ENCODE peak calls at places on chromosomes 1 and 21, in nine cellular contexts. R, K, J, H, A, U, B, I and D are unnamed samples. For H3K4me1, the result is how much of the 10 kb centered on the place peaks cover.

GRCh38 chr1:7856345-7856744 is 3.5 kb upstream of the UTS2 start:
- DNase-seq in R (no peak), K (no peak), J (no peak), H (no peak), A (no peak), U (no peak), B (no peak), I (no peak), D (no peak)

GRCh38 chr1:7783178-7783711 is 846 bp upstream of the PER3 start:
- DNase-seq in R (peak), K (peak), J (peak), H (peak), A (peak), U (peak), B (no peak), I (no peak), D (peak)

GRCh38 chr1:155063550-155064108 is at the start of gene EFNA4:
- DNase-seq in R (peak), K (peak), J (peak), H (peak), A (peak), U (peak), B (peak), I (peak), D (peak)

GRCh38 chr21:32520885-32521735 is 64.2 kb downstream of the TCP10L start:
- DNase-seq in R (peak), K (peak), J (peak), H (peak), A (no peak), U (peak), B (no peak), I (peak), D (peak)

GRCh38 chr21:32256873-32257620 is 21.8 kb downstream of the MIS18A start:
- DNase-seq in R (peak), K (peak), J (peak), H (peak), A (peak), U (peak), B (no peak), I (peak), D (peak)

GRCh38 chr1:17075470-17076255 is 21.8 kb upstream of the SDHB start:
- DNase-seq in R (no peak), K (peak), J (peak), H (no peak), A (no peak), U (no peak), B (no peak), I (no peak), D (no peak)

GRCh38 chr1:2630498-2631135 is 2.2 kb downstream of the MMEL1 start:
- DNase-seq in R (no peak), K (no peak), J (no peak), H (no peak), A (no peak), U (no peak), B (no peak), I (no peak), D (no peak)

GRCh38 chr1:107262472-107263286 is 121.8 kb downstream of the NTNG1 start:
- DNase-seq in R (no peak), K (no peak), J (no peak), H (no peak), A (no peak), U (no peak), B (no peak), I (no peak), D (no peak)

GRCh38 chr1:190578015-190578414 is 100.4 kb upstream of the BRINP3 start:
- DNase-seq in R (no peak), K (no peak), J (no peak), H (no peak), A (no peak), U (no peak), B (no peak), I (no peak), D (no peak)

GRCh38 chr21:36859744-36860501 is 106.5 kb downstream of the HLCS start:
- DNase-seq in R (peak), K (peak), J (peak), H (peak), A (peak), U (peak), B (no peak), I (peak), D (peak)

GRCh38 chr1:154866995-154867795 is 2.9 kb downstream of the KCNN3 start:
- DNase-seq in R (peak), K (peak), J (no peak), H (no peak), A (peak), U (no peak), B (no peak), I (no peak), D (peak)

GRCh38 chr1:5955479-5955977 is 36.7 kb downstream of the NPHP4 start:
- DNase-seq in R (no peak), K (no peak), J (no peak), H (no peak), A (no peak), U (no peak), B (no peak), I (no peak), D (no peak)

GRCh38 chr1:30537279-30537678 is 186.1 kb downstream of the MATN1 start:
- DNase-seq in R (no peak), K (no peak), J (no peak), H (no peak), A (no peak), U (no peak), B (no peak), I (no peak), D (no peak)

GRCh38 chr1:234271243-234271606 is 102.0 kb upstream of the COA6 start:
- DNase-seq in R (no peak), K (no peak), J (no peak), H (no peak), A (no peak), U (no peak), B (no peak), I (no peak), D (no peak)

GRCh38 chr1:209062863-209063262 is 520.7 kb upstream of the CAMK1G start:
- DNase-seq in R (no peak), K (no peak), J (no peak), H (no peak), A (no peak), U (no peak), B (no peak), I (no peak), D (no peak)

GRCh38 chr21:36471254-36471723 is 8.6 kb downstream of the CLDN14 start:
- DNase-seq in R (no peak), K (no peak), J (peak), H (no peak), A (no peak), U (no peak), B (no peak), I (no peak), D (no peak)

GRCh38 chr1:182762536-182762935 is 27.0 kb upstream of the NPL start:
- DNase-seq in R (no peak), K (no peak), J (no peak), H (no peak), A (no peak), U (no peak), B (no peak), I (no peak), D (no peak)

GRCh38 chr1:25989440-25989839 is 8.4 kb downstream of the PAFAH2 start:
- DNase-seq in R (no peak), K (no peak), J (no peak), H (no peak), A (no peak), U (no peak), B (no peak), I (no peak), D (no peak)

GRCh38 chr21:21688877-21689276 is 690.7 kb downstream of the NCAM2 start:
- DNase-seq in R (no peak), K (peak), J (no peak), H (no peak), A (no peak), U (no peak), B (no peak), I (no peak), D (no peak)

GRCh38 chr1:229643996-229644748 is 18.1 kb downstream of the URB2 start:
- DNase-seq in R (no peak), K (no peak), J (no peak), H (no peak), A (no peak), U (no peak), B (no peak), I (no peak), D (no peak)

GRCh38 chr1:164602480-164603093 is 43.6 kb downstream of the PBX1 start:
- DNase-seq in R (peak), K (peak), J (no peak), H (peak), A (no peak), U (no peak), B (no peak), I (peak), D (peak)

GRCh38 chr1:236645016-236645680 is 40.8 kb upstream of the HEATR1 start:
- DNase-seq in R (no peak), K (no peak), J (no peak), H (no peak), A (no peak), U (no peak), B (no peak), I (no peak), D (no peak)

GRCh38 chr1:87024936-87025537 is 110.6 kb downstream of the HS2ST1 start:
- DNase-seq in R (no peak), K (no peak), J (peak), H (no peak), A (no peak), U (no peak), B (no peak), I (no peak), D (no peak)

GRCh38 chr1:156245451-156246232 is 2.2 kb downstream of the PAQR6 start:
- DNase-seq in R (peak), K (no peak), J (no peak), H (no peak), A (no peak), U (no peak), B (no peak), I (no peak), D (no peak)

GRCh38 chr1:50700226-50701020 is 259.6 kb downstream of the FAF1 start:
- DNase-seq in R (no peak), K (no peak), J (no peak), H (no peak), A (no peak), U (no peak), B (no peak), I (no peak), D (no peak)

GRCh38 chr1:18282851-18283600 is 175.4 kb downstream of the IGSF21 start:
- DNase-seq in R (no peak), K (no peak), J (no peak), H (no peak), A (no peak), U (no peak), B (no peak), I (no peak), D (no peak)

GRCh38 chr1:205061665-205062069 is 18.7 kb downstream of the CNTN2 start:
- DNase-seq in R (peak), K (peak), J (peak), H (peak), A (no peak), U (peak), B (no peak), I (peak), D (peak)

GRCh38 chr1:200530551-200531261 is 89.8 kb downstream of the KIF14 start:
- DNase-seq in R (no peak), K (peak), J (no peak), H (no peak), A (no peak), U (no peak), B (no peak), I (no peak), D (no peak)

GRCh38 chr1:245365621-245366020 is 210.8 kb downstream of the KIF26B start:
- DNase-seq in R (no peak), K (no peak), J (no peak), H (no peak), A (no peak), U (no peak), B (no peak), I (no peak), D (no peak)

GRCh38 chr21:16193758-16194606 is 464.2 kb downstream of the USP25 start:
- DNase-seq in R (peak), K (peak), J (peak), H (peak), A (peak), U (peak), B (no peak), I (peak), D (peak)

GRCh38 chr1:170768929-170769328 is 105.0 kb downstream of the PRRX1 start:
- DNase-seq in R (no peak), K (no peak), J (no peak), H (no peak), A (no peak), U (no peak), B (no peak), I (no peak), D (no peak)

GRCh38 chr1:222974496-222974895 is 159.7 kb downstream of the DISP1 start:
- DNase-seq in R (no peak), K (no peak), J (no peak), H (no peak), A (no peak), U (no peak), B (no peak), I (no peak), D (no peak)

GRCh38 chr1:22772054-22772453 is 61.4 kb downstream of the EPHB2 start:
- DNase-seq in R (no peak), K (no peak), J (no peak), H (no peak), A (no peak), U (no peak), B (no peak), I (no peak), D (no peak)

GRCh38 chr1:157751283-157751682 is 25.6 kb downstream of the FCRL2 start:
- DNase-seq in R (no peak), K (no peak), J (no peak), H (no peak), A (no peak), U (no peak), B (no peak), I (no peak), D (no peak)

GRCh38 chr1:211697356-211697755 is 21.9 kb upstream of the NEK2 start:
- DNase-seq in R (no peak), K (no peak), J (no peak), H (no peak), A (no peak), U (no peak), B (no peak), I (no peak), D (no peak)

GRCh38 chr1:198121058-198121829 is 35.6 kb upstream of the NEK7 start:
- DNase-seq in R (no peak), K (no peak), J (peak), H (no peak), A (no peak), U (no peak), B (no peak), I (no peak), D (no peak)

GRCh38 chr1:69553726-69554125 is 14.0 kb upstream of the LRRC7 start:
- DNase-seq in R (no peak), K (no peak), J (no peak), H (no peak), A (no peak), U (no peak), B (no peak), I (no peak), D (no peak)

GRCh38 chr1:33175865-33176264 is 6.0 kb downstream of the TRIM62 start:
- DNase-seq in R (no peak), K (peak), J (no peak), H (no peak), A (no peak), U (no peak), B (no peak), I (no peak), D (no peak)

GRCh38 chr1:37948841-37949240 is 2.0 kb upstream of the INPP5B start:
- DNase-seq in R (no peak), K (no peak), J (no peak), H (peak), A (no peak), U (no peak), B (no peak), I (no peak), D (no peak)

GRCh38 chr1:37946703-37947360 is at the start of gene INPP5B:
- DNase-seq in R (peak), K (peak), J (peak), H (peak), A (peak), U (peak), B (peak), I (peak), D (peak)

GRCh38 chr1:37949524-37950152 is 2.8 kb upstream of the INPP5B start:
- DNase-seq in R (no peak), K (no peak), J (no peak), H (peak), A (no peak), U (no peak), B (no peak), I (no peak), D (no peak)

GRCh38 chr1:37947364-37947763 is 511 bp upstream of the INPP5B start:
- DNase-seq in R (no peak), K (no peak), J (no peak), H (no peak), A (no peak), U (no peak), B (no peak), I (no peak), D (no peak)

DNA sequence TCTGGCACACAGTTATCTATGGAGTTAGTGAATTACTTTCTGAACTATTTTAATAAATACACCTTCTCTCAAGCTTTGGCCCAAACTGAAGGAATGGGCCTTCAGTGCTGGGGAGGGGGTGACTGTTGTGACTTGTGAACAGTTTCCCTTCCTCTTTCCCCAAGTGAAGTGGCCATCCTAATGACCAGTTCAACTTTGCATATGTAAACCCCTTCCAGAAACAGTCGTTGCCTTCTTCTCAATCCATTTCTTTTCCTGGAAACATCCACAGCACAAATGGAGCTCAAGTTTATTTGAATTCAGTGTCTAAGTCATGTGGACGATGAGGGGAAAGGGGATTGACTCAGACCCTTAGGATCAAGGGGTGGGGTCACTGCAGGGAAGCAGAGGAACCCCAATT is 1.3 kb upstream of the INPP5B start:
- DNase-seq in R (no peak), K (no peak), J (no peak), H (no peak), A (no peak), U (no peak), B (no peak), I (no peak), D (no peak)
- TF ChIP-seq POLR2A in R (no peak), K (no peak), J (no peak), H (no peak), A (no peak), U (no peak), B (no peak), I (no peak), D (no peak)

GRCh38 chr1:161195171-161195570 is 3.7 kb downstream of the ADAMTS4 start:
- DNase-seq in R (no peak), K (no peak), J (no peak), H (no peak), A (no peak), U (no peak), B (no peak), I (no peak), D (no peak)
- H3K4me1 ChIP-seq in R (under half), K (half or more), J (under half), H (under half), A (under half), U (half or more), B (under half), I (under half), D (under half)

DNA sequence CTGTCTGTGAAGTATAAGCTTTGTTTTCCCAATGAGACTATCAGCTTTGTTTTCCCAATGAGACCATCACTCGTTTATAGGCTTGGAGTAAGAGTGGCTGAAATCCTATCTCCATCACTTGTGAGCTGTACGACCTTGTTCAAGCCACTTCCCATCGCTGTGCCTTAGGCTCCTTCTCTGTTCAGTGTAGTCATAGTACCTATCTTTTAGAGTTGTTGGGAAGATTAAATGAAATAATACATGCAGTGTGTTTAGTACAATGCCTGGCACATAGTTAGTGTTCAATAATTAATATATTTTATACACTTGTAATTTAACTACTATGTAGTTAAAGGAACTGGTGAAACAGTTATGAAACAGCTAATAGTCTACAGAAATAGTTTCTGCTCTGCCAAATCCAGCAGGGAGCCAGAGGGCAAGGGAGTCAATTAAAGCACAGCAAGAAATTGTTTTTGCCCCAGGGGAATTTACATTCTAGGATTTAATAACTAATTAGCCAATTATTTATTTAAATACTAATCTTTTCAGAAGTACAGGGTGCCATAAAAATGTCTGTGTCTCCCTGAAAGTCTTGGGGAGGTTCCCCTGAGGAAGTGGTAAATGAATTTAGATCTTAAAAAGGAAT is 139.3 kb upstream of the HMCN1 start:
- DNase-seq in R (no peak), K (no peak), J (no peak), H (no peak), A (no peak), U (no peak), B (no peak), I (no peak), D (no peak)
- TF ChIP-seq POLR2A in R (no peak), K (no peak), J (no peak), H (no peak), A (no peak), U (no peak), B (no peak), I (no peak), D (no peak)

GRCh38 chr1:90922202-90922601 is 99.6 kb downstream of the ZNF644 start:
- DNase-seq in R (no peak), K (no peak), J (no peak), H (no peak), A (no peak), U (no peak), B (no peak), I (no peak), D (no peak)
- H3K4me1 ChIP-seq in R (half or more), K (under half), J (under half), H (under half), A (under half), U (under half), B (under half), I (under half), D (under half)

DNA sequence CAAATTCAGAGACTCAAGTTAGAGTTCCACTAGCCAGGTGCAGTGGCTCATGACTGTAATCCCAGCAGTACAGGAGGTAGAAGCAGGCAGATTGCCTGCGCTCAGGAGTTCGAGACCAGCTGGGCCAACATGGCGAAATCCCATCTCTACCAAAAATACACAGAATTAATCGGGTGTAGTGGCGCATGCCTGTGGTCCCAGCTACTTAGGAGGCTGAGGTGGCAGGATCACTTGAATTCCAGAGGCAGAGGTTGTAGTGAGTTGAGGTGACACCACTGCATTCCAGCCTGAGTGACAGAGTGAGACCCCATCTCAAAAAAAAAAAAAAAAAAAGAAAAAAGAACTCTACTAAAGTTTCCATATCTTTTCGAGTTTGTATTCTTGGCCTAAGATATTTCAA is 36.7 kb upstream of the CHRM3 start:
- DNase-seq in R (no peak), K (no peak), J (no peak), H (no peak), A (no peak), U (no peak), B (no peak), I (no peak), D (no peak)
- TF ChIP-seq POLR2A in R (no peak), K (no peak), J (no peak), H (no peak), A (no peak), U (no peak), B (no peak), I (no peak), D (no peak)

GRCh38 chr1:184393924-184394323 is 7.1 kb downstream of the C1orf21 start:
- DNase-seq in R (no peak), K (no peak), J (no peak), H (no peak), A (no peak), U (no peak), B (no peak), I (no peak), D (no peak)
- H3K4me1 ChIP-seq in R (half or more), K (half or more), J (under half), H (half or more), A (under half), U (under half), B (under half), I (under half), D (under half)

GRCh38 chr1:15835205-15835740 is 12.2 kb upstream of the SPEN start:
- DNase-seq in R (no peak), K (no peak), J (no peak), H (no peak), A (no peak), U (no peak), B (no peak), I (no peak), D (no peak)
- TF ChIP-seq POLR2A in R (no peak), K (no peak), J (peak), H (no peak), A (no peak), U (no peak), B (no peak), I (no peak), D (no peak)